ENCODE peak calls at places on chromosomes 11 and 22, in seven cellular contexts. Q is CD8-positive, alpha-beta T cell; D is colonic mucosa; K is GM23248; M is hepatocyte; H is CD8-positive, alpha-beta memory T cell; W is adrenal gland. O is an unnamed sample.

GRCh38 chr22:31872209-31872608 is 72.1 kb upstream of the YWHAH start:
- DNase-seq in H (no peak), K (no peak), D (no peak), W (no peak), Q (no peak), M (no peak), O (no peak)

GRCh38 chr22:20035375-20036084 is 14.6 kb downstream of the TANGO2 start:
- DNase-seq in D (no peak), H (no peak), K (no peak), M (no peak), W (peak; percentile 17), Q (no peak), O (no peak)

GRCh38 chr11:116990061-116990473 is 108.2 kb downstream of the SIK3 start:
- DNase-seq in D (peak; percentile 31), M (peak; percentile 16), W (no peak), K (peak; percentile 89), Q (no peak), H (no peak), O (no peak)

GRCh38 chr11:11304572-11304971 is 48.5 kb downstream of the CSNK2A3 start:
- DNase-seq in M (no peak), K (no peak), W (no peak), Q (no peak), H (no peak), D (no peak), O (no peak)

GRCh38 chr11:63609536-63609935 is 4.7 kb downstream of the PLAAT3 start:
- DNase-seq in W (no peak), M (no peak), K (no peak), H (no peak), Q (no peak), D (peak; percentile 63), O (peak; percentile 60)

GRCh38 chr22:46910624-46911023 is 148.2 kb downstream of the TBC1D22A start:
- DNase-seq in K (no peak), H (no peak), D (no peak), W (no peak), Q (no peak), M (no peak), O (no peak)

GRCh38 chr11:15629690-15630321 is 515.1 kb downstream of the INSC start:
- DNase-seq in D (peak; percentile 65), H (no peak), W (peak; percentile 54), Q (no peak), M (peak; percentile 41), K (no peak), O (no peak)

GRCh38 chr11:45751430-45751829 is 53.5 kb upstream of the SLC35C1 start:
- DNase-seq in Q (no peak), M (no peak), W (no peak), D (no peak), K (no peak), H (no peak), O (no peak)

GRCh38 chr11:106463796-106464201 is 386.3 kb downstream of the AASDHPPT start:
- DNase-seq in K (no peak), Q (no peak), W (no peak), H (no peak), M (no peak), D (no peak), O (no peak)

GRCh38 chr11:102780491-102780918 is at the start of gene MMP10:
- DNase-seq in Q (no peak), W (no peak), H (no peak), K (peak; percentile 87), D (no peak), M (peak; percentile 41), O (no peak)

GRCh38 chr22:32531228-32531627 is 56.6 kb downstream of the FBXO7 start:
- DNase-seq in W (peak; percentile 10), K (peak; percentile 33), H (no peak), D (no peak), Q (no peak), M (no peak), O (no peak)

GRCh38 chr11:23455291-23455864 is 595.1 kb upstream of the CCDC179 start:
- DNase-seq in M (no peak), D (no peak), K (no peak), H (no peak), W (no peak), Q (no peak), O (no peak)

GRCh38 chr11:44308256-44308922 is 1.6 kb downstream of the ALX4 start:
- DNase-seq in D (no peak), W (no peak), H (no peak), K (no peak), Q (no peak), M (no peak), O (no peak)

GRCh38 chr22:33013531-33014162 is 44.5 kb downstream of the SYN3 start:
- DNase-seq in H (no peak), Q (no peak), M (no peak), W (no peak), K (no peak), D (no peak), O (no peak)

GRCh38 chr11:36222755-36223635 is 66.2 kb downstream of the COMMD9 start:
- DNase-seq in K (peak; percentile 21), M (no peak), D (peak; percentile 19), Q (no peak), W (no peak), H (no peak), O (no peak)

GRCh38 chr11:19209617-19210016 is 7.8 kb upstream of the CSRP3 start:
- DNase-seq in H (no peak), K (peak; percentile 20), D (no peak), M (no peak), W (no peak), Q (no peak), O (no peak)

GRCh38 chr11:123338266-123338800 is 91.7 kb upstream of the GRAMD1B start:
- DNase-seq in W (no peak), Q (no peak), K (no peak), D (no peak), H (no peak), M (no peak), O (no peak)

GRCh38 chr11:35272391-35272821 is 133.4 kb downstream of the CD44 start:
- DNase-seq in W (no peak), K (no peak), H (peak; percentile 19), Q (peak; percentile 53), D (no peak), M (no peak), O (no peak)

DNA sequence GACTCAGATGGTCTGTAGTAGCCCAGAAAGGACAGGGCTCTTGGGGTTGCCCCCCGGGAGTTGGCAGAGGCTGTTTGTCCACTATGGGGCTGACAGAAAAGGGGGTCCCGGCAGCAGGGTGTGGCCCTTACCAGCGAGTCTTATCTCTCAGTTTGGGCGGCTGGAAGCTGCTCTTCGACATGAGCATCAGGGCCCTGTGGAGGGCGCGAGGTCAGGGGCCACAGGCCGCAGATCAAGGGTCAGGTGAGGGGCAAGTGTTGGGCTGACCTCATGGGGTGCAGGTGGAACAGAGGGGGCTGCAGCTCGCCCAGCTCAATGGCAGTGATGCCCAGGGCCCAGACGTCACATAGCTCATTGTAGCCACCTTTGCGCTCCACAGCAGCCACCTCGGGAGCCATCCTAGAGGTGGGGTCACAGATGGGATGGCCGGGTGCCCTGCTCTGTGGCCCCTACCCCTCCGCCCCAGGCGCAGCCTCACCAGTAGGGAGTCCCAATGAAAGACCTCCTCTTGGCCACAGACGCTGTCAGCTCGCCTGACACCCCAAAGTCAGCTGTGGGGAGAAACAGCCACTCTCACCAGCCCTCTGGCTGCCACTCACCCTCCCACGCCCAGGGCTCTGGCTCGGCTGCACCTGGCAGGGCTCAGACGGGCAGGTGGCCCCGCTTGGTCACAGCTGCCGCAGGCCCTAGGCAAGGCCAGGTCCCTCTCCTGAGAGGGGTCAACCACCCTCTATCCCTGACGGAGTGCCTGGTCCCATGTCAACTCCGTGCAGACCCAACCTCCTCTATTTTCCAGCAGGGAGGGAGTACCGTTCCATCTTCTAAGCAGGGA is 2.2 kb downstream of the MAP4K2 start:
- DNase-seq in W (no peak), Q (no peak), D (no peak), M (no peak), H (no peak), K (no peak), O (no peak)
- H3K27ac ChIP-seq in W (no peak overlapping the region), Q (no peak overlapping the region), D (no peak overlapping the region), M (no peak overlapping the region), H (no peak overlapping the region), K (no peak overlapping the region), O (peak overlapping the region; percentile 89)

DNA sequence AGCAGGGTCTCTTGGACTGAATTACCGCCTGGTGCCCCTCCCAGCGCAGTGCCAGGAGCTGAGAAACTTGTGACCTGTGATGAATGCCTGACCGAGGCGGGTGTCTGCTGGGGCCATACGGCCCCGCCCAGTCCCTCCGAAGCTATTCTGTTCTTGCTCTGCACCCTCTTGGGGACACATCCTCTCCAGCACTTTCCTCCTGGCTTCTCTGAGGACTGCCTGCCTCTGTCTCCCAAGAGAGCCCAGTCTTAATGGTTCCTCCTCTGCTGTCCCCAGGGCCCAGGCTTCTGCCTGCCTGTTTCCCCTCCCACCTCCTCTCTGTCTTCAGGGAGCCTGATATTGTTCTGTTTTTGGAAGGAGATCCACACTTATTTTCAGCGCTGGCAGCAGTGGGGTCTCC is 18.6 kb downstream of the SYNGR1 start:
- DNase-seq in Q (no peak), K (no peak), M (no peak), D (no peak), W (no peak), H (no peak), O (no peak)
- H3K27ac ChIP-seq in Q (no peak overlapping the region), K (no peak overlapping the region), M (no peak overlapping the region), D (no peak overlapping the region), W (no peak overlapping the region), H (no peak overlapping the region), O (no peak overlapping the region)

DNA sequence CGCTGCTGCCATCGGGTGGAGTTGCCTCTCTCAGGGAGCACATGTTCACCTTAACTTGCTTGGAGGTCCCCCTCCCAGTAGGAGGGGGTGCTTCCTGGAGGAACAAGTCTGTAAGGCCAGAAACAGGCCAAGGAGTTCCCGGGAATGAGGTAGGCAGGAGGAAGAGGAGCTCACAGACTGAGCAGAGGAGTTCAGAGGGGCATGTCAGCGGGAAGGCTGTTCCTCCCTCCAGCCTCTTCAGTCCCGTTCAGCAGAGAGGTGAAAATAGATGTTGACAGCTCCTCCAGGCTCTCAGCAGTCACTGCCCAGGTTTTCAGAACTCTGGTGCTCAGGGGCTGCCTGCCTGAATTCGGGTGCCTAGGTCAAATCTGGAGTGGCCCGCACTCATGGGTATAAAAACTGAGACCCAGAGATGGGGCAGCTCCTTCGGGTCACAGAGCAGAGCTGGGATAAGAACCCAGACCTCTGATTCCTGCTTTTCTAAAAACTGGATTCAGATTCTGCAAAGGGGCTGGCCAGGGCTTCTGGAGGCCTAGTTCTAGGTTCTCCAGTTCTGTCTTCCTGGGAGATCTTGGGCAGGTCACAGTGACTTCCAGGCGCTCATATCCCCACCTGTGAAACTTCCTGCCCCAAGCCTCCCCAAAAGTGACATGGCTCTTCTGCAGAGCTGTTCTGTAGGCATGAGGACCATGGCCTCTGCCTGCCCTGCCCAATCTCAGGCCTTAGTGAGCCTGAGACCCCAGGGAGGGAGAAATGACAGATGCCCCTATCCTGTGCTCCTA is 18.3 kb downstream of the ATG16L2 start:
- DNase-seq in Q (no peak), H (no peak), M (no peak), K (no peak), W (no peak), D (no peak), O (no peak)
- H3K27ac ChIP-seq in Q (no peak overlapping the region), H (no peak overlapping the region), M (no peak overlapping the region), K (no peak overlapping the region), W (no peak overlapping the region), D (no peak overlapping the region), O (peak overlapping the region; percentile 14)

DNA sequence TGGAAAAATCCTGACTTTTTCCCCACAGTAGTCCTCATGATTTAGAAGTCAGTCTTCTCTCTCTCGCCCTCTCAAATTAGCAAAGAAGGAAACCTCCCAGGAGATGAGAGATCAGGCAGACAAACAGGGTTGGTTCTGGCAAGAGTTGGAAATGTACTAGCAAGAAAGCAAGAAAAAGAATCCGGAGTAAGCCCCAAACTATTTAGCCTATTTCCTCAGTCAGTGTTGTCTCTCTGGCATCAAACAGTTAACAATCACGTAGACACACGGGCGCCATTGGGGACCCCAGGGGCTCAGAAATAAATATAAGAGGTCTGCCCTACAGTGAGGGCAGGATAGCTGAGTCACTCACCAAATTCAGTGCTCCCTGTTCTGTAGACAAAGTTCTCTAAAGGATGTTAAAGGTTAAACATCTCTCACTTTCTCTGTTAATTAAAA is 4.7 kb downstream of the C11orf52 start:
- DNase-seq in Q (no peak), W (no peak), H (no peak), M (no peak), D (no peak), K (peak; percentile 68), O (no peak)
- H3K27ac ChIP-seq in Q (no peak overlapping the region), W (no peak overlapping the region), H (no peak overlapping the region), M (peak overlapping the region; percentile 89), D (peak overlapping the region; percentile 35), K (peak overlapping the region; percentile 96), O (peak overlapping the region; percentile 9)

O was measured in substantia nigra.